ENCODE peak calls at places on chromosomes 11 and 22, in seven cellular contexts. One of them, this sample, is unnamed.

GRCh38 chr11:112321521-112322172 is 61.0 kb upstream of the PLET1 start:
- DNase-seq in stimulated activated effector memory CD8-positive, alpha-beta T cell treated with anti-CD3 and anti-CD28 coated beads, Interleukin-12 subunit alpha, Interleukin-12 subunit beta, amount 100 ng/mL, for 72 hours: no peak
- DNase-seq in GM04503: peak
- DNase-seq in ELR: peak
- DNase-seq in activated CD4-positive, alpha-beta T cell treated with anti-CD3 and anti-CD28 coated beads, Interleukin-2, amount 50 U/mL, for 1 hour: no peak
- DNase-seq in astrocyte of the hippocampus: peak
- DNase-seq in stimulated activated CD8-positive, alpha-beta memory T cell treated with anti-CD3 and anti-CD28 coated beads, Interleukin-7, amount 100 ng/mL, for 1 hour: no peak
- DNase-seq in this sample: no peak

GRCh38 chr11:876550-876949 is 33.9 kb downstream of the TSPAN4 start:
- DNase-seq in astrocyte of the hippocampus: no peak
- DNase-seq in activated CD4-positive, alpha-beta T cell treated with anti-CD3 and anti-CD28 coated beads, Interleukin-2, amount 50 U/mL, for 1 hour: no peak
- DNase-seq in stimulated activated effector memory CD8-positive, alpha-beta T cell treated with anti-CD3 and anti-CD28 coated beads, Interleukin-12 subunit alpha, Interleukin-12 subunit beta, amount 100 ng/mL, for 72 hours: no peak
- DNase-seq in stimulated activated CD8-positive, alpha-beta memory T cell treated with anti-CD3 and anti-CD28 coated beads, Interleukin-7, amount 100 ng/mL, for 1 hour: no peak
- DNase-seq in ELR: no peak
- DNase-seq in GM04503: no peak
- DNase-seq in this sample: peak

GRCh38 chr11:40924915-40925314 is 534.5 kb downstream of the LRRC4C start:
- DNase-seq in stimulated activated CD8-positive, alpha-beta memory T cell treated with anti-CD3 and anti-CD28 coated beads, Interleukin-7, amount 100 ng/mL, for 1 hour: no peak
- DNase-seq in astrocyte of the hippocampus: no peak
- DNase-seq in GM04503: no peak
- DNase-seq in stimulated activated effector memory CD8-positive, alpha-beta T cell treated with anti-CD3 and anti-CD28 coated beads, Interleukin-12 subunit alpha, Interleukin-12 subunit beta, amount 100 ng/mL, for 72 hours: no peak
- DNase-seq in ELR: no peak
- DNase-seq in activated CD4-positive, alpha-beta T cell treated with anti-CD3 and anti-CD28 coated beads, Interleukin-2, amount 50 U/mL, for 1 hour: no peak
- DNase-seq in this sample: no peak

GRCh38 chr11:116991491-116991890 is 106.7 kb downstream of the SIK3 start:
- DNase-seq in stimulated activated CD8-positive, alpha-beta memory T cell treated with anti-CD3 and anti-CD28 coated beads, Interleukin-7, amount 100 ng/mL, for 1 hour: no peak
- DNase-seq in ELR: no peak
- DNase-seq in stimulated activated effector memory CD8-positive, alpha-beta T cell treated with anti-CD3 and anti-CD28 coated beads, Interleukin-12 subunit alpha, Interleukin-12 subunit beta, amount 100 ng/mL, for 72 hours: no peak
- DNase-seq in activated CD4-positive, alpha-beta T cell treated with anti-CD3 and anti-CD28 coated beads, Interleukin-2, amount 50 U/mL, for 1 hour: no peak
- DNase-seq in GM04503: no peak
- DNase-seq in astrocyte of the hippocampus: no peak
- DNase-seq in this sample: no peak

GRCh38 chr22:48895831-48896765 is 931.6 kb downstream of the BRD1 start:
- DNase-seq in astrocyte of the hippocampus: no peak
- DNase-seq in activated CD4-positive, alpha-beta T cell treated with anti-CD3 and anti-CD28 coated beads, Interleukin-2, amount 50 U/mL, for 1 hour: no peak
- DNase-seq in stimulated activated effector memory CD8-positive, alpha-beta T cell treated with anti-CD3 and anti-CD28 coated beads, Interleukin-12 subunit alpha, Interleukin-12 subunit beta, amount 100 ng/mL, for 72 hours: no peak
- DNase-seq in ELR: no peak
- DNase-seq in stimulated activated CD8-positive, alpha-beta memory T cell treated with anti-CD3 and anti-CD28 coated beads, Interleukin-7, amount 100 ng/mL, for 1 hour: no peak
- DNase-seq in GM04503: no peak
- DNase-seq in this sample: no peak

GRCh38 chr22:28907311-28908008 is 24.1 kb downstream of the ZNRF3 start:
- DNase-seq in ELR: no peak
- DNase-seq in stimulated activated effector memory CD8-positive, alpha-beta T cell treated with anti-CD3 and anti-CD28 coated beads, Interleukin-12 subunit alpha, Interleukin-12 subunit beta, amount 100 ng/mL, for 72 hours: peak
- DNase-seq in stimulated activated CD8-positive, alpha-beta memory T cell treated with anti-CD3 and anti-CD28 coated beads, Interleukin-7, amount 100 ng/mL, for 1 hour: no peak
- DNase-seq in astrocyte of the hippocampus: no peak
- DNase-seq in GM04503: no peak
- DNase-seq in activated CD4-positive, alpha-beta T cell treated with anti-CD3 and anti-CD28 coated beads, Interleukin-2, amount 50 U/mL, for 1 hour: no peak
- DNase-seq in this sample: no peak

GRCh38 chr11:74019860-74020259 is 11.0 kb upstream of the UCP3 start:
- DNase-seq in astrocyte of the hippocampus: peak
- DNase-seq in activated CD4-positive, alpha-beta T cell treated with anti-CD3 and anti-CD28 coated beads, Interleukin-2, amount 50 U/mL, for 1 hour: no peak
- DNase-seq in stimulated activated CD8-positive, alpha-beta memory T cell treated with anti-CD3 and anti-CD28 coated beads, Interleukin-7, amount 100 ng/mL, for 1 hour: no peak
- DNase-seq in ELR: no peak
- DNase-seq in GM04503: no peak
- DNase-seq in stimulated activated effector memory CD8-positive, alpha-beta T cell treated with anti-CD3 and anti-CD28 coated beads, Interleukin-12 subunit alpha, Interleukin-12 subunit beta, amount 100 ng/mL, for 72 hours: peak
- DNase-seq in this sample: no peak

GRCh38 chr22:38572065-38572464 is 2.1 kb upstream of the DMC1 start:
- DNase-seq in stimulated activated CD8-positive, alpha-beta memory T cell treated with anti-CD3 and anti-CD28 coated beads, Interleukin-7, amount 100 ng/mL, for 1 hour: peak
- DNase-seq in activated CD4-positive, alpha-beta T cell treated with anti-CD3 and anti-CD28 coated beads, Interleukin-2, amount 50 U/mL, for 1 hour: peak
- DNase-seq in ELR: peak
- DNase-seq in stimulated activated effector memory CD8-positive, alpha-beta T cell treated with anti-CD3 and anti-CD28 coated beads, Interleukin-12 subunit alpha, Interleukin-12 subunit beta, amount 100 ng/mL, for 72 hours: no peak
- DNase-seq in GM04503: no peak
- DNase-seq in astrocyte of the hippocampus: peak
- DNase-seq in this sample: no peak

GRCh38 chr11:30789270-30789669 is 203.1 kb upstream of the MPPED2 start:
- DNase-seq in activated CD4-positive, alpha-beta T cell treated with anti-CD3 and anti-CD28 coated beads, Interleukin-2, amount 50 U/mL, for 1 hour: no peak
- DNase-seq in stimulated activated CD8-positive, alpha-beta memory T cell treated with anti-CD3 and anti-CD28 coated beads, Interleukin-7, amount 100 ng/mL, for 1 hour: no peak
- DNase-seq in astrocyte of the hippocampus: peak
- DNase-seq in GM04503: peak
- DNase-seq in ELR: peak
- DNase-seq in stimulated activated effector memory CD8-positive, alpha-beta T cell treated with anti-CD3 and anti-CD28 coated beads, Interleukin-12 subunit alpha, Interleukin-12 subunit beta, amount 100 ng/mL, for 72 hours: no peak
- DNase-seq in this sample: no peak

GRCh38 chr11:79201637-79202347 is 239.0 kb downstream of the TENM4 start:
- DNase-seq in stimulated activated effector memory CD8-positive, alpha-beta T cell treated with anti-CD3 and anti-CD28 coated beads, Interleukin-12 subunit alpha, Interleukin-12 subunit beta, amount 100 ng/mL, for 72 hours: no peak
- DNase-seq in stimulated activated CD8-positive, alpha-beta memory T cell treated with anti-CD3 and anti-CD28 coated beads, Interleukin-7, amount 100 ng/mL, for 1 hour: no peak
- DNase-seq in GM04503: no peak
- DNase-seq in activated CD4-positive, alpha-beta T cell treated with anti-CD3 and anti-CD28 coated beads, Interleukin-2, amount 50 U/mL, for 1 hour: no peak
- DNase-seq in ELR: no peak
- DNase-seq in astrocyte of the hippocampus: no peak
- DNase-seq in this sample: no peak

GRCh38 chr22:27443315-27443714 is 358.2 kb downstream of the MN1 start:
- DNase-seq in activated CD4-positive, alpha-beta T cell treated with anti-CD3 and anti-CD28 coated beads, Interleukin-2, amount 50 U/mL, for 1 hour: no peak
- DNase-seq in stimulated activated CD8-positive, alpha-beta memory T cell treated with anti-CD3 and anti-CD28 coated beads, Interleukin-7, amount 100 ng/mL, for 1 hour: no peak
- DNase-seq in astrocyte of the hippocampus: no peak
- DNase-seq in GM04503: no peak
- DNase-seq in stimulated activated effector memory CD8-positive, alpha-beta T cell treated with anti-CD3 and anti-CD28 coated beads, Interleukin-12 subunit alpha, Interleukin-12 subunit beta, amount 100 ng/mL, for 72 hours: no peak
- DNase-seq in ELR: no peak
- DNase-seq in this sample: no peak

GRCh38 chr11:6203327-6203726 is 2.0 kb upstream of the C11orf42 start:
- DNase-seq in GM04503: no peak
- DNase-seq in astrocyte of the hippocampus: no peak
- DNase-seq in ELR: no peak
- DNase-seq in activated CD4-positive, alpha-beta T cell treated with anti-CD3 and anti-CD28 coated beads, Interleukin-2, amount 50 U/mL, for 1 hour: no peak
- DNase-seq in stimulated activated effector memory CD8-positive, alpha-beta T cell treated with anti-CD3 and anti-CD28 coated beads, Interleukin-12 subunit alpha, Interleukin-12 subunit beta, amount 100 ng/mL, for 72 hours: no peak
- DNase-seq in stimulated activated CD8-positive, alpha-beta memory T cell treated with anti-CD3 and anti-CD28 coated beads, Interleukin-7, amount 100 ng/mL, for 1 hour: no peak
- DNase-seq in this sample: no peak

GRCh38 chr11:117375960-117376359 is 48.3 kb downstream of the CEP164 start:
- DNase-seq in GM04503: no peak
- DNase-seq in ELR: no peak
- DNase-seq in stimulated activated CD8-positive, alpha-beta memory T cell treated with anti-CD3 and anti-CD28 coated beads, Interleukin-7, amount 100 ng/mL, for 1 hour: no peak
- DNase-seq in astrocyte of the hippocampus: no peak
- DNase-seq in stimulated activated effector memory CD8-positive, alpha-beta T cell treated with anti-CD3 and anti-CD28 coated beads, Interleukin-12 subunit alpha, Interleukin-12 subunit beta, amount 100 ng/mL, for 72 hours: no peak
- DNase-seq in activated CD4-positive, alpha-beta T cell treated with anti-CD3 and anti-CD28 coated beads, Interleukin-2, amount 50 U/mL, for 1 hour: no peak
- DNase-seq in this sample: no peak

GRCh38 chr11:130051077-130051476 is 18.6 kb upstream of the APLP2 start:
- DNase-seq in activated CD4-positive, alpha-beta T cell treated with anti-CD3 and anti-CD28 coated beads, Interleukin-2, amount 50 U/mL, for 1 hour: no peak
- DNase-seq in ELR: no peak
- DNase-seq in stimulated activated effector memory CD8-positive, alpha-beta T cell treated with anti-CD3 and anti-CD28 coated beads, Interleukin-12 subunit alpha, Interleukin-12 subunit beta, amount 100 ng/mL, for 72 hours: no peak
- DNase-seq in astrocyte of the hippocampus: no peak
- DNase-seq in GM04503: peak
- DNase-seq in stimulated activated CD8-positive, alpha-beta memory T cell treated with anti-CD3 and anti-CD28 coated beads, Interleukin-7, amount 100 ng/mL, for 1 hour: no peak
- DNase-seq in this sample: no peak

GRCh38 chr22:17999851-18000250 is 24.5 kb downstream of the MICAL3 start:
- DNase-seq in astrocyte of the hippocampus: no peak
- DNase-seq in activated CD4-positive, alpha-beta T cell treated with anti-CD3 and anti-CD28 coated beads, Interleukin-2, amount 50 U/mL, for 1 hour: no peak
- DNase-seq in stimulated activated effector memory CD8-positive, alpha-beta T cell treated with anti-CD3 and anti-CD28 coated beads, Interleukin-12 subunit alpha, Interleukin-12 subunit beta, amount 100 ng/mL, for 72 hours: no peak
- DNase-seq in ELR: no peak
- DNase-seq in GM04503: no peak
- DNase-seq in stimulated activated CD8-positive, alpha-beta memory T cell treated with anti-CD3 and anti-CD28 coated beads, Interleukin-7, amount 100 ng/mL, for 1 hour: no peak
- DNase-seq in this sample: no peak

GRCh38 chr11:34184505-34185015 is 79.1 kb downstream of the NAT10 start:
- DNase-seq in activated CD4-positive, alpha-beta T cell treated with anti-CD3 and anti-CD28 coated beads, Interleukin-2, amount 50 U/mL, for 1 hour: no peak
- DNase-seq in stimulated activated CD8-positive, alpha-beta memory T cell treated with anti-CD3 and anti-CD28 coated beads, Interleukin-7, amount 100 ng/mL, for 1 hour: no peak
- DNase-seq in ELR: no peak
- DNase-seq in astrocyte of the hippocampus: no peak
- DNase-seq in stimulated activated effector memory CD8-positive, alpha-beta T cell treated with anti-CD3 and anti-CD28 coated beads, Interleukin-12 subunit alpha, Interleukin-12 subunit beta, amount 100 ng/mL, for 72 hours: no peak
- DNase-seq in GM04503: no peak
- DNase-seq in this sample: no peak

GRCh38 chr22:39090426-39091064 is 6.5 kb upstream of the APOBEC3H start:
- DNase-seq in astrocyte of the hippocampus: no peak
- DNase-seq in stimulated activated CD8-positive, alpha-beta memory T cell treated with anti-CD3 and anti-CD28 coated beads, Interleukin-7, amount 100 ng/mL, for 1 hour: peak
- DNase-seq in activated CD4-positive, alpha-beta T cell treated with anti-CD3 and anti-CD28 coated beads, Interleukin-2, amount 50 U/mL, for 1 hour: peak
- DNase-seq in GM04503: no peak
- DNase-seq in stimulated activated effector memory CD8-positive, alpha-beta T cell treated with anti-CD3 and anti-CD28 coated beads, Interleukin-12 subunit alpha, Interleukin-12 subunit beta, amount 100 ng/mL, for 72 hours: peak
- DNase-seq in ELR: peak
- DNase-seq in this sample: no peak

GRCh38 chr11:126925321-126926093 is 75.1 kb downstream of the KIRREL3 start:
- DNase-seq in stimulated activated CD8-positive, alpha-beta memory T cell treated with anti-CD3 and anti-CD28 coated beads, Interleukin-7, amount 100 ng/mL, for 1 hour: no peak
- DNase-seq in ELR: peak
- DNase-seq in astrocyte of the hippocampus: no peak
- DNase-seq in activated CD4-positive, alpha-beta T cell treated with anti-CD3 and anti-CD28 coated beads, Interleukin-2, amount 50 U/mL, for 1 hour: no peak
- DNase-seq in GM04503: no peak
- DNase-seq in stimulated activated effector memory CD8-positive, alpha-beta T cell treated with anti-CD3 and anti-CD28 coated beads, Interleukin-12 subunit alpha, Interleukin-12 subunit beta, amount 100 ng/mL, for 72 hours: no peak
- DNase-seq in this sample: no peak

GRCh38 chr22:50699001-50699753 is 26.6 kb downstream of the SHANK3 start:
- DNase-seq in activated CD4-positive, alpha-beta T cell treated with anti-CD3 and anti-CD28 coated beads, Interleukin-2, amount 50 U/mL, for 1 hour: no peak
- DNase-seq in ELR: no peak
- DNase-seq in stimulated activated effector memory CD8-positive, alpha-beta T cell treated with anti-CD3 and anti-CD28 coated beads, Interleukin-12 subunit alpha, Interleukin-12 subunit beta, amount 100 ng/mL, for 72 hours: no peak
- DNase-seq in GM04503: no peak
- DNase-seq in astrocyte of the hippocampus: no peak
- DNase-seq in stimulated activated CD8-positive, alpha-beta memory T cell treated with anti-CD3 and anti-CD28 coated beads, Interleukin-7, amount 100 ng/mL, for 1 hour: no peak
- DNase-seq in this sample: no peak

GRCh38 chr11:72779495-72780128 is 14.2 kb downstream of the STARD10 start:
- DNase-seq in GM04503: no peak
- DNase-seq in astrocyte of the hippocampus: no peak
- DNase-seq in stimulated activated CD8-positive, alpha-beta memory T cell treated with anti-CD3 and anti-CD28 coated beads, Interleukin-7, amount 100 ng/mL, for 1 hour: no peak
- DNase-seq in stimulated activated effector memory CD8-positive, alpha-beta T cell treated with anti-CD3 and anti-CD28 coated beads, Interleukin-12 subunit alpha, Interleukin-12 subunit beta, amount 100 ng/mL, for 72 hours: no peak
- DNase-seq in activated CD4-positive, alpha-beta T cell treated with anti-CD3 and anti-CD28 coated beads, Interleukin-2, amount 50 U/mL, for 1 hour: no peak
- DNase-seq in ELR: no peak
- DNase-seq in this sample: no peak

This sample was measured in C1 segment of cervical spinal cord.